ENCODE peak calls at places on chromosomes 16 and 17, in four cellular contexts. One of them, this sample, is unnamed.

GRCh38 chr16:30352488-30353401 is 2.4 kb downstream of the CD2BP2 start:
- DNase-seq in H1: no peak
- DNase-seq in GM12878: no peak
- DNase-seq in HepG2: peak
- DNase-seq in this sample: peak

GRCh38 chr16:24670623-24671454 is 58.6 kb upstream of the TNRC6A start:
- DNase-seq in H1: no peak
- DNase-seq in GM12878: no peak
- DNase-seq in HepG2: no peak
- DNase-seq in this sample: no peak

GRCh38 chr17:2400474-2400866 is 390 bp downstream of the MNT start:
- DNase-seq in HepG2: peak
- DNase-seq in GM12878: no peak
- DNase-seq in H1: no peak
- DNase-seq in this sample: peak

GRCh38 chr17:63578027-63578768 is 22.5 kb upstream of the TACO1 start:
- DNase-seq in H1: no peak
- DNase-seq in HepG2: peak
- DNase-seq in GM12878: no peak
- DNase-seq in this sample: no peak

GRCh38 chr16:86569843-86570447 is 3.3 kb downstream of the FOXC2 start:
- DNase-seq in H1: no peak
- DNase-seq in HepG2: no peak
- DNase-seq in GM12878: no peak
- DNase-seq in this sample: no peak

GRCh38 chr16:64950262-64950661 is 171.6 kb downstream of the CDH11 start:
- DNase-seq in HepG2: no peak
- DNase-seq in GM12878: no peak
- DNase-seq in H1: no peak
- DNase-seq in this sample: no peak

GRCh38 chr16:8850279-8850885 is 18.4 kb downstream of the CARHSP1 start:
- DNase-seq in HepG2: peak
- DNase-seq in H1: no peak
- DNase-seq in GM12878: no peak
- DNase-seq in this sample: no peak

GRCh38 chr17:73268582-73269328 is 7.1 kb upstream of the CPSF4L start:
- DNase-seq in GM12878: no peak
- DNase-seq in H1: no peak
- DNase-seq in HepG2: no peak
- DNase-seq in this sample: no peak

GRCh38 chr16:26993988-26994387 is 72.7 kb upstream of the C16orf82 start:
- DNase-seq in HepG2: no peak
- DNase-seq in GM12878: no peak
- DNase-seq in H1: no peak
- DNase-seq in this sample: no peak

GRCh38 chr17:44878627-44879221 is 20.5 kb downstream of the EFTUD2 start:
- DNase-seq in GM12878: no peak
- DNase-seq in HepG2: peak
- DNase-seq in H1: no peak
- DNase-seq in this sample: peak

GRCh38 chr17:76727745-76728456 is 1.3 kb downstream of the METTL23 start:
- DNase-seq in HepG2: no peak
- DNase-seq in GM12878: peak
- DNase-seq in H1: no peak
- DNase-seq in this sample: peak

DNA sequence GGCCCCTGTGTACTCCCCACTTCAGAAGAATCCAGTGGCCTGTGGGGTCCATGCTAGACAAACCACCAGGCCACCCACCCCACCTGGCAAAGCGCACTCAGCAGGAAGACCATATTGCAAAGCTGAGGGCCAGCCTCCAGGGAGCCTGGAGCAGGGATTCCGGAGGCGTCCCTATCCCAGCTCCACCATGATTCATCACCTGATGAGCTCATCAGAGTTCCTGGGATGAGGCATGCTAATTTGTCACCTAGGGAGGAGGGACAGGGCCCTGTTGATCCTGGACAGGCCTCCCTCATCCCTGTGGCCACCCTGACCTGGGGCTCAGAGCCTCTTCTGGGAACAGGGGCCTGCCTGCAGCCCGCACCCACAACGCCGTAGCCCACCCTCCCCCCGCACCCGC is 131.6 kb upstream of the PLCG2 start:
- DNase-seq in H1: no peak
- DNase-seq in GM12878: no peak
- DNase-seq in HepG2: no peak
- DNase-seq in this sample: peak
- TF ChIP-seq BRCA1 in H1: no peak
- TF ChIP-seq BRCA1 in GM12878: no peak
- TF ChIP-seq BRCA1 in HepG2: no peak
- TF ChIP-seq BRCA1 in this sample: no peak

DNA sequence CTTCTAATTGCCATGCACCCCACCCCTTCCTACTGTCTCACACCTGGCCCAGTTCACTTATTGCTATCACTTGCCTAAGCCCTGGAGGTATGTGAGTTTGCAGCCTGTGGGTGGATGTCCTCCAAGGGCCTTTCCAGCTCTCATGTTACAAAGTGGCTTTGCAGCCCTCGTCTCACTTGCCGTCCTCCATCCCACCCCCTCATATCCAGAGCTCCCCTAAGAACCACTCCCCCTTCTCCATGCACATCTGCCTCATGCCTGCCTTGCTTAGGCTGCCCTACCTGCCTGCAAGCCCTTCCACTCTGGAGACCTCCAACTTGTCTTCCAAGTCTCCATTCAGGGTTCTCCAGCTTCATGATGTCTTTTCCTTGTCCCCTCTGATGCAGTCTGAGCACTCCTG is 119.4 kb upstream of the NLRP1 start:
- DNase-seq in GM12878: no peak
- DNase-seq in HepG2: no peak
- DNase-seq in H1: no peak
- DNase-seq in this sample: no peak
- TF ChIP-seq BRCA1 in GM12878: no peak
- TF ChIP-seq BRCA1 in HepG2: no peak
- TF ChIP-seq BRCA1 in H1: no peak
- TF ChIP-seq BRCA1 in this sample: no peak

GRCh38 chr17:15501788-15502187 is 34.4 kb upstream of the CDRT4 start:
- DNase-seq in HepG2: no peak
- DNase-seq in H1: no peak
- DNase-seq in GM12878: no peak
- DNase-seq in this sample: no peak

GRCh38 chr17:15498107-15498506 is 30.7 kb upstream of the CDRT4 start:
- DNase-seq in GM12878: no peak
- DNase-seq in HepG2: no peak
- DNase-seq in H1: no peak
- DNase-seq in this sample: peak

GRCh38 chr17:15503731-15504130 is 36.3 kb upstream of the CDRT4 start:
- DNase-seq in H1: no peak
- DNase-seq in HepG2: no peak
- DNase-seq in GM12878: no peak
- DNase-seq in this sample: no peak

GRCh38 chr17:15501282-15501681 is 33.9 kb upstream of the CDRT4 start:
- DNase-seq in HepG2: no peak
- DNase-seq in GM12878: no peak
- DNase-seq in H1: no peak
- DNase-seq in this sample: no peak

DNA sequence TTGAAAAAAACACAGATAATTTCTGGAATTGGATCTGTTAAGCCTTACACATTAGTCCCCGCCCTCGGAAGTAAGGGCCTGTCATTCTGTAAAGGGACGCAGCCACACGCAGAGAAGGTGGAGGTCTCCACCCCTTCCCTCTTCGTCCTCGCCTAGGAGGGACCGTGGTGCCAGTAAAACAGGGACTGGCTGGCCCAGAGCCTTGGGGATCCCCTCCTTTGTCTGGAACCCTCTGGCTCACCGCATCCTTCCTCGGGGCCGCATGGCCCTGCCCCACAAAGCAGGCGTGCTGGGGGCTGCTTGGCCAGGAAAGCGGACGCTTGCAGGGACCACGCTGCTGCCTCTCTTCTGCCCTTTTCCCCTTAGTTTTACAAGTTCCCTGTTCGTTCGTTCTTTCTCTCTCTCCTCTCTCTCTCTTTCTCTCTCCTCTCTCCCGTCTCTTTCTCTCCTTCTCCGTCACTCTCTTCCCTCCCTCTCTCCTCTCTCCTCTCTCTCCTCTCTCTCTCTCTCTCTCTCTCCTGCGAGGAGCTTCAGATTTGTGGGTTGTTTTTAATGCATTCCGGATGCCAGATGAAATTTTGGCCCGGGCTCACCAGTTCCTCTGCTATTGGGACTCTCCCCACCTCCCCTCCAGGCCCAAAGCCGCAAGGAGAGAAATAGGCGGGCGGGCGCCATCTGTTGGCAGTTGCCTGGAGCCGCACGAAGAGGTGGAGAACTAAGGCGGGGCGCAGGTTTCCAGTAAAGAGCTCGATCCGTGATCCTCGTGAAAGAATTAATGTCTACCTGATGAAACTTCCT is 35.1 kb upstream of the CDRT4 start:
- DNase-seq in HepG2: peak
- DNase-seq in H1: peak
- DNase-seq in GM12878: no peak
- DNase-seq in this sample: peak
- TF ChIP-seq BRCA1 in HepG2: no peak
- TF ChIP-seq BRCA1 in H1: no peak
- TF ChIP-seq BRCA1 in GM12878: no peak
- TF ChIP-seq BRCA1 in this sample: no peak

GRCh38 chr17:9645858-9646555 is 690 bp downstream of the USP43 start:
- DNase-seq in GM12878: no peak
- DNase-seq in H1: no peak
- DNase-seq in HepG2: peak
- DNase-seq in this sample: peak

GRCh38 chr17:9646556-9646905 is 1.2 kb downstream of the USP43 start:
- DNase-seq in GM12878: no peak
- DNase-seq in HepG2: no peak
- DNase-seq in H1: no peak
- DNase-seq in this sample: no peak

GRCh38 chr17:9647014-9647413 is 1.7 kb downstream of the USP43 start:
- DNase-seq in HepG2: no peak
- DNase-seq in GM12878: no peak
- DNase-seq in H1: no peak
- DNase-seq in this sample: no peak

GRCh38 chr17:9644910-9645751 is at the start of gene USP43:
- DNase-seq in H1: no peak
- DNase-seq in HepG2: peak
- DNase-seq in GM12878: no peak
- DNase-seq in this sample: peak

GRCh38 chr17:9648521-9649110 is 3.3 kb downstream of the USP43 start:
- DNase-seq in H1: no peak
- DNase-seq in HepG2: no peak
- DNase-seq in GM12878: no peak
- DNase-seq in this sample: no peak
- TF ChIP-seq BRCA1 in H1: no peak
- TF ChIP-seq BRCA1 in HepG2: no peak
- TF ChIP-seq BRCA1 in GM12878: no peak
- TF ChIP-seq BRCA1 in this sample: no peak

GRCh38 chr17:77887110-77887463 is 71.4 kb upstream of the TNRC6C start:
- DNase-seq in HepG2: no peak
- DNase-seq in H1: no peak
- DNase-seq in GM12878: no peak
- DNase-seq in this sample: no peak

GRCh38 chr17:77887464-77888241 is 70.8 kb upstream of the TNRC6C start:
- DNase-seq in GM12878: no peak
- DNase-seq in HepG2: peak
- DNase-seq in H1: no peak
- DNase-seq in this sample: peak

GRCh38 chr17:77884967-77885641 is 73.4 kb upstream of the TNRC6C start:
- DNase-seq in GM12878: no peak
- DNase-seq in HepG2: no peak
- DNase-seq in H1: no peak
- DNase-seq in this sample: no peak

GRCh38 chr17:77885678-77886386 is 72.7 kb upstream of the TNRC6C start:
- DNase-seq in HepG2: no peak
- DNase-seq in GM12878: no peak
- DNase-seq in H1: no peak
- DNase-seq in this sample: no peak

DNA sequence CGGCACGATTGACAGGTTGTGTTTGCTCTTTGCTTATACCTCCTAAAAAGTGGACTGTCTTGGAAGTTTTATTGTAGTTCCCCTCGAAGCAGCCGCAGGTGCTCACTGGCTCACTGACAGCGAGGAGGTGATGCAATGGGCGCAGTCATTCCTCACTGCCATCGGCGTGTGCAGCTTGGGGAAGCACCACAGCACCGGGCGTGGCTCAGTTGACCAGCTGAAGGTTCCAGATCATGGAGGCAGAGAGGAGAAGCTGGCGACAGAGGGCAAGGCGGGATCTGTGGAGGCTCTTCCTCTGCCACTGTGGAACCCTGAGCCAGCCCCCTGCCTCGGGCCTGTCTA is 72.1 kb upstream of the TNRC6C start:
- DNase-seq in H1: no peak
- DNase-seq in GM12878: no peak
- DNase-seq in HepG2: no peak
- DNase-seq in this sample: no peak
- TF ChIP-seq BRCA1 in H1: no peak
- TF ChIP-seq BRCA1 in GM12878: no peak
- TF ChIP-seq BRCA1 in HepG2: no peak
- TF ChIP-seq BRCA1 in this sample: no peak

DNA sequence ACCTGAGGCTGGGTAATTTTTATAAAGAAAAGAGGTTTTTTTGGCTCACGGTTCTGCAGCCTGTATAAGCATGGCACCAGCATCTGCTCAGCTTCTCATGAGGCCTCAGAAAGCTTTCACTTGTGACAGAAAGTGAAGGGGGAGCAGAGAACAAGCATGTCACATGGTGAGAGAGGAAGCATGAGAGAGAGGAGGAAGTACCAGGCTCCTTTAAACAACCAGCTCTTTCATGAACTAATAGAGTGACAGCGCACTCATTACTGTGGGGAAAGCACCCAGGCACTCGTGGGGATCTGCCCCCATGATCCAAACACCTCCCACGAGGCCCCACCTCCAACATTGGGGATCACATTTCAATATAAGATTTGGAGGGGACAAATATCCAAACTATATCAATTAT is 86.8 kb downstream of the USP32 start:
- DNase-seq in GM12878: peak
- DNase-seq in HepG2: peak
- DNase-seq in H1: no peak
- DNase-seq in this sample: no peak
- TF ChIP-seq BRCA1 in GM12878: no peak
- TF ChIP-seq BRCA1 in HepG2: no peak
- TF ChIP-seq BRCA1 in H1: no peak
- TF ChIP-seq BRCA1 in this sample: no peak

DNA sequence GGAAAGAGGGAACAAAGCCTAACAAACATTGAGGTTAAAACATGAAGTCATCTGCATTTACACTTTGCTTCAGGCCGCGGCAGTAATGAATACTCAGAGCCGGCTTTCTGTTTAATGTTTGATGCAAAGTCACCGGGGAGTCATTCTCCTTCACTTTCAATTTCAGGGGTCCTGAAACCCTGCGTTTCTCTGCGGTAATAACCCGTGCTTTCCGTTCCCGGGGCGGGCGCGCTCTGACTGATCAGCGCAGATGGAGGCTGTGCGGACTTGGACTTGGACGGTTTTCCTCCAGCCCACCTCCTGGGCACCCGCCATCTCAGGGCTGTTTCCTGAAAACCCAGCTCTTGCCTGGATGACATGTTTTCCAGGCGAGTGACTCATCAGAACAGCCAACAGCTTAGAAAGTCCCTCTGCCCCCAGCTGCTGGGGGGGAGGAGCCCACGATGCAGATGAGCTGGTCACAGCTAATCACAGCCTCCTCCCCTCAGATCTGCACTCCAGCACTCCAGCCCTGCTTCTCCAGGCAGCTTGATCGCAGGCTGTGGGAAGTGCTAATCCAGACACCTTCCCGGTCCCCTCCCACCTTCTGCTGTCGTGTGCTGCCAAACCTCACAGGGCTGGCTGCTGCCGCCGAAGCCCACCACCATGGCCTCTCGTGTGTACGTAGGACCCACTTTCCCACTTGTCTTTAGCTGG is 158.6 kb upstream of the CHMP6 start:
- DNase-seq in H1: peak
- DNase-seq in GM12878: peak
- DNase-seq in HepG2: peak
- DNase-seq in this sample: peak
- TF ChIP-seq BRCA1 in H1: no peak
- TF ChIP-seq BRCA1 in GM12878: no peak
- TF ChIP-seq BRCA1 in HepG2: no peak
- TF ChIP-seq BRCA1 in this sample: no peak